ENCODE peak calls at places on chromosomes 13 and 19, in five cellular contexts. M, I, X, P and S are unnamed samples.
A peak's percentile ranks its signal among the peaks of the same experiment; 100 is the strongest.

GRCh38 chr19:40633207-40633606 is 32.0 kb downstream of the LTBP4 start:
- DNase-seq in P (peak; percentile 85), I (no peak), X (no peak), M (no peak), S (no peak)

GRCh38 chr13:46778879-46779278 is 18.1 kb downstream of the ESD start:
- DNase-seq in X (no peak), P (peak; percentile 68), I (no peak), M (no peak), S (no peak)

GRCh38 chr13:36530050-36530789 is 97.9 kb downstream of the CCNA1 start:
- DNase-seq in I (no peak), P (no peak), X (no peak), M (no peak), S (peak; percentile 0)

GRCh38 chr19:39409886-39410619 is 2.4 kb upstream of the PLEKHG2 start:
- DNase-seq in P (no peak), I (peak; percentile 77), X (peak; percentile 87), M (peak; percentile 67), S (peak; percentile 90)

GRCh38 chr13:30608364-30608763 is 9.4 kb upstream of the USPL1 start:
- DNase-seq in M (no peak), P (no peak), I (no peak), X (no peak), S (no peak)

GRCh38 chr13:45206340-45206739 is 5.5 kb upstream of the KCTD4 start:
- DNase-seq in I (no peak), M (no peak), X (no peak), P (peak; percentile 96), S (no peak)

GRCh38 chr13:113968463-113969310 is 5.2 kb downstream of the C13orf46 start:
- DNase-seq in I (no peak), X (peak; percentile 2), M (no peak), P (no peak), S (no peak)

GRCh38 chr19:13277104-13277809 is 127.0 kb downstream of the IER2 start:
- DNase-seq in X (peak; percentile 28), I (peak; percentile 57), P (peak; percentile 74), M (peak; percentile 22), S (peak; percentile 81)

GRCh38 chr13:30647824-30648521 is 30.3 kb downstream of the USPL1 start:
- DNase-seq in I (no peak), M (no peak), P (no peak), X (no peak), S (no peak)

GRCh38 chr13:91647361-91647970 is 249.0 kb downstream of the GPC5 start:
- DNase-seq in X (no peak), P (peak; percentile 12), M (no peak), I (no peak), S (peak; percentile 1)

GRCh38 chr13:110068176-110068473 is 238.8 kb downstream of the COL4A1 start:
- DNase-seq in I (no peak), M (no peak), P (no peak), X (no peak), S (no peak)

GRCh38 chr13:100610399-100611347 is 22.1 kb upstream of the GGACT start:
- DNase-seq in M (no peak), P (no peak), X (no peak), I (no peak), S (no peak)

GRCh38 chr19:47644743-47645499 is 36.0 kb downstream of the BICRA start:
- DNase-seq in P (no peak), M (no peak), X (no peak), I (no peak), S (no peak)

GRCh38 chr19:40225440-40226305 is 816 bp downstream of the CCNP start:
- DNase-seq in X (no peak), I (no peak), P (peak; percentile 37), M (no peak), S (no peak)

GRCh38 chr13:31545616-31546015 is 193.7 kb upstream of the RXFP2 start:
- DNase-seq in X (no peak), I (no peak), P (no peak), M (no peak), S (no peak)

GRCh38 chr13:55815458-55816033 is 1325.2 kb upstream of the PRR20A start:
- DNase-seq in X (no peak), M (no peak), P (no peak), I (no peak), S (no peak)

GRCh38 chr13:108213946-108214345 is 1.4 kb downstream of the LIG4 start:
- DNase-seq in M (no peak), P (peak; percentile 31), X (no peak), I (no peak), S (no peak)
- H3K4me3 ChIP-seq in M (no peak overlapping the region), P (peak overlapping the region; percentile 46), X (peak overlapping the region; percentile 53), I (no peak overlapping the region), S (no peak overlapping the region)

GRCh38 chr19:3683866-3684816 is 16.1 kb downstream of the PIP5K1C start:
- DNase-seq in M (no peak), P (peak; percentile 31), X (no peak), I (no peak), S (no peak)

GRCh38 chr19:3690551-3691371 is 9.5 kb downstream of the PIP5K1C start:
- DNase-seq in P (no peak), I (no peak), X (no peak), M (no peak), S (no peak)

GRCh38 chr19:3684817-3685410 is 15.4 kb downstream of the PIP5K1C start:
- DNase-seq in M (no peak), P (no peak), X (no peak), I (no peak), S (no peak)

GRCh38 chr19:3687774-3688706 is 12.2 kb downstream of the PIP5K1C start:
- DNase-seq in M (peak; percentile 13), P (no peak), X (no peak), I (peak; percentile 62), S (peak; percentile 65)

DNA sequence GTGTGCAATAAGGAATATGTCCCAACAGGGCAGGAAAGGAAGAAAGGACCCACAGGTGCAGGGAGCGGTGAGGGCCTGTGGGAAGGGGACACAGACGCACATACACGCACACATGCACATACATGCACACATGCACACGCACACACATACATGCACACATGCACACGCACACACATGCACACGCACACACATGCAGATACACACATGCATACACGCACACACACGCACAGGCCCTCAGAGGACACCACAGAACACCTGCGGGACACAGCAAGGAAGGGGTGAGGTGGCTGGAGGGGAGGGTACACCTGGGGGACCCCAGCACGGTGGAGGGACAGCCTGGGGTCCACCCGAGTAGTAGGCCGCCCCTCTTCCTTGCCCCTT is 12.9 kb downstream of the PIP5K1C start:
- DNase-seq in M (no peak), X (no peak), P (no peak), I (no peak), S (no peak)
- H3K4me3 ChIP-seq in M (peak overlapping the region; percentile 64), X (no peak overlapping the region), P (no peak overlapping the region), I (peak overlapping the region; percentile 48), S (peak overlapping the region; percentile 33)

DNA sequence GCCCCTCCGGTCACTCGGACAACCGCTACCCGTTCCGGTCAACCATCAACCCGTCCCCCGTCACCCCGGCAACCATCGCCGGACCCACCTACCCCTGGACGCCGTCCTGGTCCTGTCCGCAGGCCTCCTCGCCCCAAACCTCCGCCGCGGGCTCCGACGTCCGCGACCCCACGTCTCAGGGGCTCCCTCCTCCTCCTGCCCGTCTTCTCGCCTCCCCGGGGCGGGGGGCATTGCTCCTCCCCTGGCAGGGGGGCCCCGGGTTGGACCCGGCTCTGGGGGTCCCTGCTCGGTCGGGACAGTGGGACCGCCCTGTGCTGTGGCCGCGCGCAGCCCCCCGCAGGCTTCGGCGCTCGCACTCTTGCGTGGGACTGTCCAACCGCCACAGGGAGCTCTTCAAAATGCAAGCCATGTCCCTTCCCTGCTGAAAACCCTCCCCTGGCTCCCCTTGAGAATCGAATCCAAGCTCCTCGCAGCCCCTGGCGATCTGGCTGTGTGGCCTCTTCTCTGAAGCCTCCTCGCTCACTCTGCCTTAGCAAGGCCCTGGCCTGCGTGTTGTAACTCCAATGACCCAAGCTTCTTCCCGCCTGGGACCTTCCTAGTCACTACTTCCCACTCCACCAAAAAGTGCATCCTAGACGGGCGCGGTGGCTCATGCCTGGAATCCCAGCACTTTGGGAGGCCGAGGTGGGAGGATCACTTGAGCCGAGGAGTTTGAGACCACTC is 8.4 kb downstream of the EPHX3 start:
- DNase-seq in M (no peak), I (no peak), P (no peak), X (peak; percentile 28), S (no peak)
- H3K4me3 ChIP-seq in M (peak overlapping the region; percentile 41), I (peak overlapping the region; percentile 49), P (peak overlapping the region; percentile 73), X (peak overlapping the region; percentile 79), S (no peak overlapping the region)

DNA sequence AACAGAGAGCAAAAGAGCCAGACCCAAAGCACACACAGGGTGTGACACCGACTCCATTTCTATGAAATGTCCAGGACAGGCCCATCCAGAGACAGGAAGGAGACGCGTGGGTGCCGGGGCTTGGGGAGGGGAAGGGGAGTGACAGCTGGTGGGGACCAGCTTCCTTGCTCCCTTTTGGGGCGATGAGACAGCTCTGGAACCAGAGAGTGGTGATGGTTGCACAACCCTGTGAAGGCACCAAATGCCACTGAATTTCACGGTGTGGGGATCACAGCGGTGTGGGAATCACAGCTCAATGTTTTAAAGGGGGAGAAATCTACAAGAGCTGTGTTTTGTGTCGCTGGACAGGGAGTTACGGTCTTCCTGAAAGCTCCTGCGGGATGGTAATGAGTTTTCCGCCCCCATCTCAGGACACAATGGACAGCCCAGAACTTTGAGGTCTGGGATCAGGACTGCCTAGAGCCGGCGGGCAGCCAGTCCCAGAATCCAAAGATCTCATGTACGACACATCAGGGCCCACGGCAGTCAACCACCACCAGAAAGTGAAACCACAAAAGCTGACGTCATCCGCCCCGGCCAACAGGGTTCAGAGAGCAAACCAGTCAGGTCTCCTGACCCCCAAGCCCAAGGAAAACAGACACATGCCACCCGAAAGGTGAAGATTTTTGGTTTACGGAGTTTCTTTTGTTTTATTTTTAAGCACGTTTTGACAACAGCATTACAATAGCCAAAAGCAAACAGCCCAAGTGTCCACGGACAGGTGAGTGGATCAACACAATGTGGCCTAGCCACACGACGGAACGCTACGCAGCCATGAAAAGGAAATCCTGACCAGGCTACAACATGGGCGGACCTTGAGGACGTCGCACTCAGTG is 7.3 kb downstream of the SGTA start:
- DNase-seq in M (peak; percentile 29), I (peak; percentile 75), P (peak; percentile 35), X (peak; percentile 66), S (peak; percentile 93)
- H3K4me3 ChIP-seq in M (peak overlapping the region; percentile 28), I (peak overlapping the region; percentile 14), P (no peak overlapping the region), X (peak overlapping the region; percentile 43), S (no peak overlapping the region)

GRCh38 chr19:53883231-53883661 is 1.2 kb downstream of the PRKCG start:
- DNase-seq in I (no peak), P (no peak), X (no peak), M (no peak), S (no peak)
- H3K4me3 ChIP-seq in I (no peak overlapping the region), P (no peak overlapping the region), X (no peak overlapping the region), M (no peak overlapping the region), S (no peak overlapping the region)

GRCh38 chr13:93525087-93525486 is 298.5 kb downstream of the GPC6 start:
- DNase-seq in P (no peak), I (no peak), X (no peak), M (no peak), S (no peak)
- H3K4me3 ChIP-seq in P (no peak overlapping the region), I (no peak overlapping the region), X (no peak overlapping the region), M (no peak overlapping the region), S (no peak overlapping the region)